ENCODE peak calls at places on chromosome 13, in eight cellular contexts. O is upper lobe of left lung; B is CD8-positive, alpha-beta memory T cell; Y is Caco-2; P is bronchial epithelial cell; I is coronary artery; Q is fibroblast of mammary gland; Z is neuronal stem cell. W is an unnamed sample.

GRCh38 chr13:33524086-33524485 is 238.5 kb upstream of the STARD13 start:
- DNase-seq in P (no peak), Y (no peak), Z (no peak), O (no peak), B (no peak), I (no peak), Q (peak; percentile 89), W (peak; percentile 93)

GRCh38 chr13:93847162-93847561 is 620.6 kb downstream of the GPC6 start:
- DNase-seq in P (peak; percentile 72), I (no peak), Z (no peak), Q (peak; percentile 92), Y (no peak), O (no peak), B (no peak), W (peak; percentile 80)

GRCh38 chr13:44125943-44126469 is 246.3 kb downstream of the LACC1 start:
- DNase-seq in P (no peak), B (no peak), O (no peak), Q (peak; percentile 76), I (no peak), Z (no peak), Y (no peak), W (peak; percentile 81)

GRCh38 chr13:104980571-104980970 is 1554.9 kb downstream of the EFNB2 start:
- DNase-seq in Q (no peak), B (no peak), Z (no peak), O (no peak), P (no peak), Y (no peak), I (no peak), W (no peak)

GRCh38 chr13:47159853-47160550 is 263.1 kb upstream of the HTR2A start:
- DNase-seq in I (no peak), Z (no peak), O (peak; percentile 43), Q (no peak), B (no peak), P (no peak), Y (no peak), W (no peak)

GRCh38 chr13:111909501-111909900 is 157.4 kb upstream of the SOX1 start:
- DNase-seq in Z (no peak), I (peak; percentile 35), Y (no peak), P (no peak), O (no peak), B (no peak), Q (no peak), W (no peak)

GRCh38 chr13:95641291-95641811 is 3.2 kb downstream of the DZIP1 start:
- DNase-seq in P (no peak), O (peak; percentile 80), I (no peak), Y (no peak), B (no peak), Q (peak; percentile 52), Z (no peak), W (no peak)

GRCh38 chr13:50208826-50209335 is 193.6 kb downstream of the KCNRG start:
- DNase-seq in Y (peak; percentile 42), O (no peak), Z (no peak), P (peak; percentile 33), I (no peak), B (no peak), Q (peak; percentile 97), W (peak; percentile 30)

GRCh38 chr13:48727252-48728011 is 73.7 kb downstream of the CYSLTR2 start:
- DNase-seq in P (no peak), B (no peak), Z (no peak), I (no peak), O (no peak), Y (no peak), Q (peak; percentile 70), W (no peak)

GRCh38 chr13:64925284-64925683 is 2304.9 kb downstream of the PCDH9 start:
- DNase-seq in Z (peak; percentile 18), P (no peak), I (no peak), O (peak; percentile 36), Y (no peak), Q (no peak), B (no peak), W (peak; percentile 8)

GRCh38 chr13:97429681-97430081 is 4.3 kb upstream of the RAP2A start:
- DNase-seq in Q (peak; percentile 77), Y (no peak), I (no peak), B (no peak), Z (no peak), O (no peak), P (peak; percentile 0), W (no peak)

GRCh38 chr13:62014299-62014698 is 598.6 kb upstream of the PCDH20 start:
- DNase-seq in Y (no peak), O (no peak), B (no peak), Q (peak; percentile 1), I (no peak), Z (no peak), P (peak; percentile 19), W (peak; percentile 54)

GRCh38 chr13:113664751-113665581 is 2.1 kb upstream of the GRK1 start:
- DNase-seq in P (no peak), I (peak; percentile 47), Q (no peak), Y (peak; percentile 32), O (peak; percentile 75), Z (no peak), B (no peak), W (no peak)

GRCh38 chr13:86052141-86052540 is 252.9 kb upstream of the SLITRK6 start:
- DNase-seq in O (no peak), I (no peak), P (no peak), B (no peak), Y (no peak), Z (no peak), Q (no peak), W (no peak)

GRCh38 chr13:113880651-113881611 is 17.1 kb upstream of the GAS6 start:
- DNase-seq in Y (no peak), O (no peak), B (no peak), Z (no peak), I (no peak), P (peak; percentile 14), Q (no peak), W (no peak)

GRCh38 chr13:48624016-48624415 is 29.7 kb upstream of the CYSLTR2 start:
- DNase-seq in O (no peak), Z (no peak), I (no peak), B (no peak), P (no peak), Q (no peak), Y (no peak), W (no peak)

GRCh38 chr13:21884299-21884878 is 213.5 kb downstream of the FGF9 start:
- DNase-seq in Y (no peak), P (no peak), I (no peak), B (no peak), Z (no peak), O (no peak), Q (no peak), W (no peak)

GRCh38 chr13:74136089-74136658 is 2.0 kb upstream of the KLF12 start:
- DNase-seq in B (peak; percentile 43), Q (peak; percentile 53), P (peak; percentile 58), O (peak; percentile 87), I (peak; percentile 76), Y (no peak), Z (no peak), W (peak; percentile 18)
- H3K4me3 ChIP-seq in B (peak overlapping the region; percentile 92), Q (peak overlapping the region; percentile 69), P (peak overlapping the region; percentile 69), O (peak overlapping the region; percentile 93), I (peak overlapping the region; percentile 84), Y (peak overlapping the region; percentile 94), Z (peak overlapping the region; percentile 91), W (peak overlapping the region; percentile 98)

GRCh38 chr13:24292476-24292875 is 16.9 kb upstream of the C1QTNF9 start:
- DNase-seq in P (no peak), O (no peak), Z (no peak), Y (no peak), I (peak; percentile 0), B (no peak), Q (no peak), W (no peak)
- H3K4me3 ChIP-seq in P (no peak overlapping the region), O (no peak overlapping the region), Z (no peak overlapping the region), Y (no peak overlapping the region), I (no peak overlapping the region), B (no peak overlapping the region), Q (no peak overlapping the region), W (no peak overlapping the region)

GRCh38 chr13:99257291-99257690 is 888 bp downstream of the GPR18 start:
- DNase-seq in Y (no peak), P (no peak), O (no peak), Q (no peak), Z (no peak), I (no peak), B (no peak), W (no peak)

GRCh38 chr13:99256709-99257108 is 1.5 kb downstream of the GPR18 start:
- DNase-seq in Y (no peak), I (no peak), Z (no peak), Q (peak; percentile 10), P (no peak), O (no peak), B (no peak), W (no peak)

GRCh38 chr13:99255241-99255640 is 2.9 kb downstream of the GPR18 start:
- DNase-seq in Z (no peak), Y (no peak), I (no peak), O (no peak), Q (no peak), P (no peak), B (no peak), W (no peak)

GRCh38 chr13:99258210-99258860 is at the start of gene GPR18:
- DNase-seq in Z (no peak), O (no peak), B (peak; percentile 60), P (no peak), I (no peak), Y (no peak), Q (no peak), W (no peak)

GRCh38 chr13:99256283-99256682 is 1.9 kb downstream of the GPR18 start:
- DNase-seq in O (no peak), Y (no peak), I (no peak), P (no peak), B (no peak), Q (no peak), Z (no peak), W (no peak)
- H3K4me3 ChIP-seq in O (no peak overlapping the region), Y (no peak overlapping the region), I (no peak overlapping the region), P (no peak overlapping the region), B (peak overlapping the region; percentile 65), Q (no peak overlapping the region), Z (no peak overlapping the region), W (no peak overlapping the region)

DNA sequence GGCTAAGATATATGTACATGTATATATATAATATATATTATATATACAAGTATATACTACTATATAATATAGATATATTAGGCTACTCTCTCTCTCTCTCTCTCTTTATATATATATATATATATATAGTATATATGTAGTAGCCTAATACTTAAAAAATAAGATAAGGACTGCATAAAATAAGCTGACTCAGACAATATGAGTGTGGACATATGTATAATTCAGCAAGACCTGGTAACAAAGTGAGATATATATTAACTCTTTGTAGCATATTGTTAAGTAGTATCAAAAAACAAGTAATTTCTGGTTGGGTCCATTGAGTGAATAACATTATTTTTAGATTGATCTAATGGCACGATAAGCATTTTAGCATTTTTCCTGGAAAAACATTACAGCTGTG is 509.0 kb downstream of the GPC5 start:
- DNase-seq in Q (no peak), Y (no peak), P (no peak), B (no peak), I (no peak), O (no peak), Z (no peak), W (no peak)
- H3K4me3 ChIP-seq in Q (no peak overlapping the region), Y (no peak overlapping the region), P (no peak overlapping the region), B (no peak overlapping the region), I (no peak overlapping the region), O (no peak overlapping the region), Z (no peak overlapping the region), W (no peak overlapping the region)

GRCh38 chr13:45219938-45220375 is 19.1 kb upstream of the KCTD4 start:
- DNase-seq in Z (no peak), O (no peak), Y (no peak), I (no peak), B (no peak), Q (peak; percentile 77), P (peak; percentile 100), W (peak; percentile 93)
- H3K4me3 ChIP-seq in Z (no peak overlapping the region), O (no peak overlapping the region), Y (no peak overlapping the region), I (no peak overlapping the region), B (no peak overlapping the region), Q (no peak overlapping the region), P (no peak overlapping the region), W (peak overlapping the region; percentile 45)

GRCh38 chr13:26186995-26187394 is 35.1 kb downstream of the RNF6 start:
- DNase-seq in P (no peak), I (no peak), O (peak; percentile 54), B (no peak), Q (no peak), Z (no peak), Y (no peak), W (no peak)
- H3K4me3 ChIP-seq in P (peak overlapping the region; percentile 32), I (peak overlapping the region; percentile 71), O (peak overlapping the region; percentile 77), B (peak overlapping the region; percentile 45), Q (peak overlapping the region; percentile 44), Z (peak overlapping the region; percentile 24), Y (peak overlapping the region; percentile 88), W (peak overlapping the region; percentile 80)

W was measured in PC-3.